ENCODE peak calls at places on chromosomes 4 and X, in six cellular contexts. One of them, this sample, is unnamed.

GRCh38 chr4:115110191-115111166 is 2.9 kb downstream of the NDST4 start:
- DNase-seq in stimulated activated CD8-positive, alpha-beta memory T cell treated with anti-CD3 and anti-CD28 coated beads, Interleukin-4, amount 100 ng/mL, for 48 hours: no peak
- DNase-seq in erythroblast: no peak
- DNase-seq in NCI-H1105 treated with DMSO at 0.1 percent for 48 hours: peak; percentile 87
- DNase-seq in cardiac septum: no peak
- DNase-seq in A549: no peak
- DNase-seq in this sample: no peak

GRCh38 chr4:67122029-67122428 is 423.3 kb downstream of the CENPC start:
- DNase-seq in stimulated activated CD8-positive, alpha-beta memory T cell treated with anti-CD3 and anti-CD28 coated beads, Interleukin-4, amount 100 ng/mL, for 48 hours: no peak
- DNase-seq in erythroblast: peak; percentile 2
- DNase-seq in NCI-H1105 treated with DMSO at 0.1 percent for 48 hours: no peak
- DNase-seq in cardiac septum: no peak
- DNase-seq in A549: no peak
- DNase-seq in this sample: no peak

GRCh38 chr4:98046665-98047064 is 96.6 kb downstream of the STPG2 start:
- DNase-seq in stimulated activated CD8-positive, alpha-beta memory T cell treated with anti-CD3 and anti-CD28 coated beads, Interleukin-4, amount 100 ng/mL, for 48 hours: no peak
- DNase-seq in erythroblast: no peak
- DNase-seq in NCI-H1105 treated with DMSO at 0.1 percent for 48 hours: no peak
- DNase-seq in cardiac septum: no peak
- DNase-seq in A549: no peak
- DNase-seq in this sample: no peak

GRCh38 chr4:38275331-38275821 is 315.2 kb downstream of the PTTG2 start:
- DNase-seq in stimulated activated CD8-positive, alpha-beta memory T cell treated with anti-CD3 and anti-CD28 coated beads, Interleukin-4, amount 100 ng/mL, for 48 hours: no peak
- DNase-seq in erythroblast: no peak
- DNase-seq in NCI-H1105 treated with DMSO at 0.1 percent for 48 hours: peak; percentile 8
- DNase-seq in cardiac septum: no peak
- DNase-seq in A549: no peak
- DNase-seq in this sample: no peak

GRCh38 chr4:48290146-48290772 is 20.6 kb upstream of the TEC start:
- DNase-seq in stimulated activated CD8-positive, alpha-beta memory T cell treated with anti-CD3 and anti-CD28 coated beads, Interleukin-4, amount 100 ng/mL, for 48 hours: peak; percentile 30
- DNase-seq in erythroblast: peak; percentile 66
- DNase-seq in NCI-H1105 treated with DMSO at 0.1 percent for 48 hours: peak; percentile 1
- DNase-seq in cardiac septum: no peak
- DNase-seq in A549: peak; percentile 36
- DNase-seq in this sample: no peak

GRCh38 chr4:159003420-159004253 is 99.2 kb upstream of the RAPGEF2 start:
- DNase-seq in stimulated activated CD8-positive, alpha-beta memory T cell treated with anti-CD3 and anti-CD28 coated beads, Interleukin-4, amount 100 ng/mL, for 48 hours: no peak
- DNase-seq in erythroblast: peak; percentile 64
- DNase-seq in NCI-H1105 treated with DMSO at 0.1 percent for 48 hours: peak; percentile 22
- DNase-seq in cardiac septum: no peak
- DNase-seq in A549: no peak
- DNase-seq in this sample: no peak

GRCh38 chr4:86592553-86593249 is 1.4 kb upstream of the PTPN13 start:
- DNase-seq in stimulated activated CD8-positive, alpha-beta memory T cell treated with anti-CD3 and anti-CD28 coated beads, Interleukin-4, amount 100 ng/mL, for 48 hours: no peak
- DNase-seq in erythroblast: no peak
- DNase-seq in NCI-H1105 treated with DMSO at 0.1 percent for 48 hours: peak; percentile 47
- DNase-seq in cardiac septum: no peak
- DNase-seq in A549: peak; percentile 3
- DNase-seq in this sample: no peak

GRCh38 chrX:131068945-131069719 is 11.0 kb downstream of the ARHGAP36 start:
- DNase-seq in stimulated activated CD8-positive, alpha-beta memory T cell treated with anti-CD3 and anti-CD28 coated beads, Interleukin-4, amount 100 ng/mL, for 48 hours: peak; percentile 49
- DNase-seq in erythroblast: peak; percentile 18
- DNase-seq in NCI-H1105 treated with DMSO at 0.1 percent for 48 hours: peak; percentile 43
- DNase-seq in cardiac septum: no peak
- DNase-seq in A549: peak; percentile 72
- DNase-seq in this sample: no peak

GRCh38 chr4:184899261-184900134 is 73.7 kb upstream of the ACSL1 start:
- DNase-seq in stimulated activated CD8-positive, alpha-beta memory T cell treated with anti-CD3 and anti-CD28 coated beads, Interleukin-4, amount 100 ng/mL, for 48 hours: no peak
- DNase-seq in erythroblast: no peak
- DNase-seq in NCI-H1105 treated with DMSO at 0.1 percent for 48 hours: no peak
- DNase-seq in cardiac septum: peak; percentile 81
- DNase-seq in A549: no peak
- DNase-seq in this sample: no peak

GRCh38 chr4:17701146-17701859 is 80.1 kb downstream of the FAM184B start:
- DNase-seq in stimulated activated CD8-positive, alpha-beta memory T cell treated with anti-CD3 and anti-CD28 coated beads, Interleukin-4, amount 100 ng/mL, for 48 hours: no peak
- DNase-seq in erythroblast: no peak
- DNase-seq in NCI-H1105 treated with DMSO at 0.1 percent for 48 hours: no peak
- DNase-seq in cardiac septum: peak; percentile 22
- DNase-seq in A549: no peak
- DNase-seq in this sample: no peak

GRCh38 chr4:25993564-25994185 is 79.7 kb downstream of the SMIM20 start:
- DNase-seq in stimulated activated CD8-positive, alpha-beta memory T cell treated with anti-CD3 and anti-CD28 coated beads, Interleukin-4, amount 100 ng/mL, for 48 hours: peak; percentile 64
- DNase-seq in erythroblast: peak; percentile 12
- DNase-seq in NCI-H1105 treated with DMSO at 0.1 percent for 48 hours: no peak
- DNase-seq in cardiac septum: peak; percentile 70
- DNase-seq in A549: peak; percentile 13
- DNase-seq in this sample: no peak

GRCh38 chrX:49266536-49267445 is 2.3 kb upstream of the FOXP3 start:
- DNase-seq in stimulated activated CD8-positive, alpha-beta memory T cell treated with anti-CD3 and anti-CD28 coated beads, Interleukin-4, amount 100 ng/mL, for 48 hours: no peak
- DNase-seq in erythroblast: no peak
- DNase-seq in NCI-H1105 treated with DMSO at 0.1 percent for 48 hours: no peak
- DNase-seq in cardiac septum: no peak
- DNase-seq in A549: no peak
- DNase-seq in this sample: no peak

GRCh38 chr4:113784497-113785254 is 23.1 kb upstream of the CAMK2D start:
- DNase-seq in stimulated activated CD8-positive, alpha-beta memory T cell treated with anti-CD3 and anti-CD28 coated beads, Interleukin-4, amount 100 ng/mL, for 48 hours: no peak
- DNase-seq in erythroblast: no peak
- DNase-seq in NCI-H1105 treated with DMSO at 0.1 percent for 48 hours: no peak
- DNase-seq in cardiac septum: no peak
- DNase-seq in A549: no peak
- DNase-seq in this sample: peak; percentile 75

GRCh38 chrX:57573754-57574153 is 18.1 kb upstream of the ZXDB start:
- DNase-seq in stimulated activated CD8-positive, alpha-beta memory T cell treated with anti-CD3 and anti-CD28 coated beads, Interleukin-4, amount 100 ng/mL, for 48 hours: no peak
- DNase-seq in erythroblast: peak; percentile 11
- DNase-seq in NCI-H1105 treated with DMSO at 0.1 percent for 48 hours: no peak
- DNase-seq in cardiac septum: no peak
- DNase-seq in A549: no peak
- DNase-seq in this sample: no peak